ENCODE peak calls at places on chromosome 12, in eight cellular contexts. M is AG04450; Y is fibroblast of lung; V is coronary artery; C is heart right ventricle; B is MM.1S; Z is CD8-positive, alpha-beta T cell; A is cardiac muscle cell. P is an unnamed sample.

GRCh38 chr12:97482153-97482693 is 19.6 kb downstream of the RMST start:
- DNase-seq in M (no peak), Y (no peak), V (no peak), C (no peak), B (no peak), Z (no peak), A (no peak), P (no peak)

GRCh38 chr12:48818831-48819590 is 715 bp downstream of the CACNB3 start:
- DNase-seq in M (no peak), Y (no peak), V (no peak), C (no peak), B (peak), Z (peak), A (peak), P (peak)

GRCh38 chr12:68930178-68930577 is 2.8 kb downstream of the CPM start:
- DNase-seq in M (no peak), Y (no peak), V (no peak), C (no peak), B (no peak), Z (no peak), A (no peak), P (no peak)

GRCh38 chr12:57837779-57838562 is 8.6 kb downstream of the CTDSP2 start:
- DNase-seq in M (no peak), Y (peak), V (no peak), C (peak), B (no peak), Z (peak), A (peak), P (peak)

GRCh38 chr12:68482014-68482413 is 128.7 kb upstream of the RAP1B start:
- DNase-seq in M (no peak), Y (no peak), V (no peak), C (no peak), B (no peak), Z (no peak), A (no peak), P (no peak)

GRCh38 chr12:122961551-122962329 is 4.5 kb downstream of the ABCB9 start:
- DNase-seq in M (no peak), Y (no peak), V (no peak), C (no peak), B (no peak), Z (no peak), A (no peak), P (no peak)

GRCh38 chr12:90974286-90974685 is 19.3 kb upstream of the CCER1 start:
- DNase-seq in M (no peak), Y (no peak), V (no peak), C (no peak), B (no peak), Z (no peak), A (no peak), P (no peak)

GRCh38 chr12:100473716-100474150 is at the start of gene NR1H4:
- DNase-seq in M (peak), Y (peak), V (no peak), C (no peak), B (no peak), Z (no peak), A (no peak), P (no peak)

GRCh38 chr12:125015680-125016310 is 22.4 kb downstream of the BRI3BP start:
- DNase-seq in M (no peak), Y (no peak), V (no peak), C (no peak), B (no peak), Z (no peak), A (no peak), P (no peak)

GRCh38 chr12:94145231-94145979 is 3.0 kb upstream of the PLXNC1 start:
- DNase-seq in M (no peak), Y (peak), V (no peak), C (no peak), B (peak), Z (no peak), A (peak), P (peak)

GRCh38 chr12:132525833-132526455 is 36.0 kb downstream of the FBRSL1 start:
- DNase-seq in M (no peak), Y (no peak), V (no peak), C (no peak), B (no peak), Z (no peak), A (no peak), P (no peak)

GRCh38 chr12:100741084-100741711 is 53.4 kb upstream of the ANO4 start:
- DNase-seq in M (no peak), Y (peak), V (no peak), C (no peak), B (peak), Z (no peak), A (peak), P (peak)

GRCh38 chr12:31651893-31652521 is 7.5 kb upstream of the ETFBKMT start:
- DNase-seq in M (no peak), Y (peak), V (no peak), C (no peak), B (peak), Z (no peak), A (no peak), P (no peak)

DNA sequence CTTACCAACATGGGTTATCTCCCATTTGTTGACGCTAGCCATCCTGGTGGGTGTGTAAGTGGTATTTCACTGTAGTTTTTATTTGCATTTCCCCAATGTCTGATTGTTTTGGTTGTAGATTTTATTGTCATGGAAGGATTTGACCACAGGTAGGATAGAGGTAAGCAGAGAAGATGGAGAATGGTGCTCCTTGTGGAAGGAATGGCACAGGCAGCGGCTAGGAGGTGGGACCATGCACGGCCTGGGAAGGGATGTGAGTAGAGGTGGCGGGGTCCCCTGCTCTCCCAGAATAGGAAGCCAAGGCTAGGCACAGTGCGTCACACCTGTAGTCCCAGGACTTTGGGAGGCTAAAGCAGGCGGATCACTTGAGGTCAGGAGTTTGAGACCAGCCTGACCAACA is 41.4 kb downstream of the PHETA1 start:
- DNase-seq in M (no peak), Y (no peak), V (no peak), C (no peak), B (no peak), Z (no peak), A (no peak), P (no peak)
- TF ChIP-seq CTCF in M (no peak), Y (no peak), V (no peak), C (no peak), B (no peak), Z (no peak), A (no peak), P (no peak)

DNA sequence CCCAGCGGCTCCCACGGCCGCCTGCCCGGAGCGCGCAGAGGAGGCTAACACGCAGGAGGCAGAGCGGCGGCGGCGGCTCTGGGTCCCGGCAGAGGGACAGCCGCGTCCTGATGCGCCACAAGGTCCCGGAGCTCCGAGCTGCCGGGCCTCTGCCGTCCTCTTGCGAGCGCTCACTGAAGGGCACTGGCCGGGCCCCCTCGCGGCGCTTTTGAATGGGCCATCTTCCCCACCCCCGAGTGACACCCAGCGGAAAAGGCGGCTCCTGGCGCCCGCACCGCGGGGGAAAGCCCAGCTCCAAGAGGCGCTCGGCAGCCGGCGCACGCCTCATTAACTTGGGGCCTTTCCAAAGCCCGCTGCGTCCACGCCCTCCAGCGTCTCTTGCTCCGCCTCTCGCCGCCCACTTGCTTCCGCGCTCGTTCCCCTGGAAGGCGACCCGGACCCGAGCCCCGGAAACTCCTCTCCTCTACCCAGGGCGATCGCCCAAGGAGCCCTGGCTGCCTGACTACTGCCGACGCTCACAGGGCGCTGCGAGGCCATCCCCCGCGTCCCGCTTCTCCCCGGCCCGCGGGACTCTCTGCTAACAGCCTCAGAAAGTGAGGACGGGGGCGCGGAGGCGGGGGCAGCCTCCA is at the start of gene PHLDA1:
- DNase-seq in M (peak), Y (peak), V (peak), C (peak), B (peak), Z (peak), A (peak), P (peak)
- H3K27ac ChIP-seq in M (peak), Y (peak), V (peak), C (peak), B (peak), Z (peak), A (peak), P (no peak)

DNA sequence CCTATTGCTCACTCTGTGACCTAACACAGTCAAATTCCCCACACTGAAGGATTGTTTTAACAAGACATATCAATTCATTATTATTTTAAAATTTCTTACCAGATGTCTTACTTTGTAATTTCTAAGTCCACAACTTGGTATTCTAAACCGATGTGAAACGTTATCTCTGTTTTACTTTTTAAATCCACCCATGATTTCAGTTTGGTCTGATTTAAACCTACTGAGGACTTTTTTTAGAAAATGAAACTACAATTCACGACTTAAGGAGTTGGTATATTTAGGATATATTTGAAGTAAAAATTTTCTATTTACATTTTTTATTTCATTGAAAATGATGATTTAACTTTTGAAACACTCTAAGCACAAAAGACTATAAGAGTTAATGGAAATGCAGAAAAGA is 35.1 kb upstream of the GRIP1 start:
- DNase-seq in M (no peak), Y (no peak), V (no peak), C (no peak), B (peak), Z (no peak), A (no peak), P (no peak)
- H3K4me3 ChIP-seq in M (no peak), Y (no peak), V (no peak), C (no peak), B (peak), Z (peak), A (no peak), P (no peak)

DNA sequence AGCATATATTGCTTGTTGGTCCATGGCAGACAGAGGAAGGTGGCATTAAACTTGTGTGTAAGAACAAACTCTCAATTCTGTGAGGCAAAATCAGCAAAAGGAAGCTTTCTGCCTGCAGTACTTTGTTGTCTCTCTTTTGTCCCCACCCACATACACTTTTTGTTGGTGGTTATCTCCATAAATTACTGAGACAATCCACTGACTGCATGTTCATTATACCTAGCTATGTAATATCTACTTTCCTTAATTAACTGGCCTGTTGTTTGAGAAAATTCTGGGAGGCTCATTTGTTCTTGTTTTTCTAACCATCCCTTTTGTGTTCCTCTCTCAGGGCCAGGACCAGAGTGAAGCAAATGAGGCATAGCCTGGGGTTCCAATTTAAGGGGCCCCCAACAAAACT is at the start of gene KLRB1:
- DNase-seq in M (no peak), Y (no peak), V (no peak), C (no peak), B (no peak), Z (no peak), A (no peak), P (no peak)
- TF ChIP-seq CTCF in M (no peak), Y (no peak), V (no peak), C (no peak), B (no peak), Z (no peak), A (no peak), P (no peak)

DNA sequence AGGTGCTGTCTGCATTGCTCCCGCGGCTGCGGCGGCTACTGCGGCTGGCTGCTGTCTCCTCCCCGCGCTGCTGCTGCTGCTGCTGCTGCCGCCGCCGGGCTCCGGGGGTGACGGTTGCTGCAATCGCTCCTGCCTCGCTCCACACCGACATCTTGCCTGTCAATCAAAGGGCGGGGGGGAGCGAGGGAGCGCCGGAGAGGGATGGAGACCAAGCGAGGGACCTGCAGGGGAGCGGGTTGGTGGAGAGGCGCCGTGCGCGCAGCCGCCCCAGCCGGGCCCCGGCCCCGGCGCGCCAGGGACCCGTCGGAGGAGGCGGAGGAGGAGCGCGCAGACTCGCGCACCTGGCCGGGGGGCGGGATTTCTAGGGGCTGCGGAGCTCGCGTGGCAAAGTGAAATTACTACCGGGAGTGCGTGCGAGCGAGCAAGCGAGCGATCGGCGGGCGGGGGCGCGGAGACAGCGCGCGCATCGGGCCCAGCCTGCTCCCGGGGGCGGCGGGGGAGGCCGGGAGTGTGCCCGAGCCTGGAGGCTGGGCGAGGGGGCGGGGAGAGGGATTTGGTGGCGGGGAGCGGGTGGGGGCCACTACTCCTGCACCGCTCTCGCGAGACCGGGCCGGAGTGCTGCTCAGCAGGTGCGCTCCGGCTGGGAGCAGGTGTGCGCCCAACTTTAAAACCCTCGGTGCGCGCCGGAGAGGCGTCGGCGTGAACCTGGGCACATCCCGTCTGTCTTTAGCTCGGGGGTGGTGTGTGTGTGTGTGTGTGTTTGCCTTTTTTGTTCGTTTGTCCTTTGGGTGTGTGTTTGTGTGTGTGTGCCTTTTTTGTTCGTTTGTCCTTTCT is at the start of gene KSR2:
- DNase-seq in M (no peak), Y (no peak), V (no peak), C (no peak), B (peak), Z (peak), A (peak), P (peak)
- H3K27ac ChIP-seq in M (no peak), Y (no peak), V (no peak), C (no peak), B (peak), Z (no peak), A (no peak), P (no peak)

DNA sequence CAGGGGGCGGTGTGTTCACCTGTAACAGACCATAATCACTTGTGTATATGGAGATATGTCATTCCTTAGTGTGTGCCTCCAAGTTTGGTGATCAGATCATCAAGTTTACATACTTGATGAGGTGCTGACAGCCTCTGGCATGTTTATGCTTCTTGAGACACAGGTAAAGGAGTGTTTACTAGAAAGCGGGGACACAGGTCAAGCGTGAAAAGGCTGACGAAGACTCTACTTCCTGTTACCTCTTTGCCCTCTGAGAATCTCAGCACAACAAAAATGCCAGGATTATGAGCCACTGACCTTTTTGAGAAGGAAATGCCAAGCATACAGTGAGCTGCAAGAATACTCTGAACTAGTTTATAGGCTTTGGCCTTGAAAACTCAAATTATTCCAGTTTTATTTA is 29.6 kb downstream of the PRDM4 start:
- DNase-seq in M (no peak), Y (no peak), V (no peak), C (no peak), B (no peak), Z (no peak), A (no peak), P (peak)
- H3K4me3 ChIP-seq in M (no peak), Y (no peak), V (no peak), C (no peak), B (no peak), Z (no peak), A (no peak), P (no peak)